ENCODE peak calls at places on chromosomes 1 and 21, in eight cellular contexts. One of them, this sample, is unnamed.

GRCh38 chr1:243473281-243474210 is 217.7 kb downstream of the SDCCAG8 start:
- DNase-seq in cardiac fibroblast: peak; percentile 34
- DNase-seq in GM10248: peak; percentile 23
- DNase-seq in H1: no peak
- DNase-seq in tibial nerve: no peak
- DNase-seq in lower leg skin: no peak
- DNase-seq in CD8-positive, alpha-beta T cell: no peak
- DNase-seq in suprapubic skin: no peak
- DNase-seq in this sample: no peak

GRCh38 chr1:18120638-18121037 is 13.0 kb downstream of the IGSF21 start:
- DNase-seq in cardiac fibroblast: no peak
- DNase-seq in GM10248: no peak
- DNase-seq in H1: no peak
- DNase-seq in tibial nerve: no peak
- DNase-seq in lower leg skin: no peak
- DNase-seq in CD8-positive, alpha-beta T cell: no peak
- DNase-seq in suprapubic skin: no peak
- DNase-seq in this sample: no peak

GRCh38 chr1:164296172-164296571 is 262.8 kb upstream of the PBX1 start:
- DNase-seq in cardiac fibroblast: no peak
- DNase-seq in GM10248: no peak
- DNase-seq in H1: no peak
- DNase-seq in tibial nerve: no peak
- DNase-seq in lower leg skin: no peak
- DNase-seq in CD8-positive, alpha-beta T cell: no peak
- DNase-seq in suprapubic skin: no peak
- DNase-seq in this sample: no peak

GRCh38 chr21:29378814-29379213 is 80.1 kb downstream of the BACH1 start:
- DNase-seq in cardiac fibroblast: peak; percentile 9
- DNase-seq in GM10248: no peak
- DNase-seq in H1: no peak
- DNase-seq in tibial nerve: no peak
- DNase-seq in lower leg skin: no peak
- DNase-seq in CD8-positive, alpha-beta T cell: no peak
- DNase-seq in suprapubic skin: no peak
- DNase-seq in this sample: no peak

GRCh38 chr21:32303385-32303784 is 4.7 kb downstream of the MRAP start:
- DNase-seq in cardiac fibroblast: no peak
- DNase-seq in GM10248: no peak
- DNase-seq in H1: no peak
- DNase-seq in tibial nerve: no peak
- DNase-seq in lower leg skin: no peak
- DNase-seq in CD8-positive, alpha-beta T cell: no peak
- DNase-seq in suprapubic skin: peak; percentile 21
- DNase-seq in this sample: no peak

GRCh38 chr1:236733654-236734053 is 47.4 kb downstream of the ACTN2 start:
- DNase-seq in cardiac fibroblast: no peak
- DNase-seq in GM10248: no peak
- DNase-seq in H1: no peak
- DNase-seq in tibial nerve: no peak
- DNase-seq in lower leg skin: no peak
- DNase-seq in CD8-positive, alpha-beta T cell: no peak
- DNase-seq in suprapubic skin: no peak
- DNase-seq in this sample: no peak

GRCh38 chr1:157367091-157367739 is 185.1 kb downstream of the FCRL5 start:
- DNase-seq in cardiac fibroblast: no peak
- DNase-seq in GM10248: no peak
- DNase-seq in H1: no peak
- DNase-seq in tibial nerve: no peak
- DNase-seq in lower leg skin: no peak
- DNase-seq in CD8-positive, alpha-beta T cell: no peak
- DNase-seq in suprapubic skin: no peak
- DNase-seq in this sample: no peak

GRCh38 chr1:243732627-243733026 is 117.4 kb downstream of the AKT3 start:
- DNase-seq in cardiac fibroblast: no peak
- DNase-seq in GM10248: no peak
- DNase-seq in H1: no peak
- DNase-seq in tibial nerve: no peak
- DNase-seq in lower leg skin: no peak
- DNase-seq in CD8-positive, alpha-beta T cell: no peak
- DNase-seq in suprapubic skin: no peak
- DNase-seq in this sample: no peak

GRCh38 chr1:18812540-18812939 is 46.9 kb downstream of the TAS1R2 start:
- DNase-seq in cardiac fibroblast: no peak
- DNase-seq in GM10248: no peak
- DNase-seq in H1: no peak
- DNase-seq in tibial nerve: no peak
- DNase-seq in lower leg skin: no peak
- DNase-seq in CD8-positive, alpha-beta T cell: no peak
- DNase-seq in suprapubic skin: no peak
- DNase-seq in this sample: no peak

GRCh38 chr1:186634511-186634910 is 45.7 kb downstream of the PTGS2 start:
- DNase-seq in cardiac fibroblast: no peak
- DNase-seq in GM10248: no peak
- DNase-seq in H1: no peak
- DNase-seq in tibial nerve: no peak
- DNase-seq in lower leg skin: no peak
- DNase-seq in CD8-positive, alpha-beta T cell: no peak
- DNase-seq in suprapubic skin: no peak
- DNase-seq in this sample: no peak

GRCh38 chr1:155069551-155070391 is 6.2 kb downstream of the EFNA4 start:
- DNase-seq in cardiac fibroblast: no peak
- DNase-seq in GM10248: no peak
- DNase-seq in H1: no peak
- DNase-seq in tibial nerve: no peak
- DNase-seq in lower leg skin: no peak
- DNase-seq in CD8-positive, alpha-beta T cell: no peak
- DNase-seq in suprapubic skin: no peak
- DNase-seq in this sample: no peak

GRCh38 chr1:97996880-97997279 is 76.0 kb upstream of the DPYD start:
- DNase-seq in cardiac fibroblast: no peak
- DNase-seq in GM10248: no peak
- DNase-seq in H1: no peak
- DNase-seq in tibial nerve: no peak
- DNase-seq in lower leg skin: no peak
- DNase-seq in CD8-positive, alpha-beta T cell: no peak
- DNase-seq in suprapubic skin: no peak
- DNase-seq in this sample: no peak

GRCh38 chr1:225811622-225812487 is 1.9 kb downstream of the EPHX1 start:
- DNase-seq in cardiac fibroblast: peak; percentile 48
- DNase-seq in GM10248: no peak
- DNase-seq in H1: no peak
- DNase-seq in tibial nerve: no peak
- DNase-seq in lower leg skin: peak; percentile 84
- DNase-seq in CD8-positive, alpha-beta T cell: no peak
- DNase-seq in suprapubic skin: no peak
- DNase-seq in this sample: no peak

GRCh38 chr21:45612096-45613019 is 31.2 kb upstream of the PCBP3 start:
- DNase-seq in cardiac fibroblast: peak; percentile 83
- DNase-seq in GM10248: no peak
- DNase-seq in H1: no peak
- DNase-seq in tibial nerve: no peak
- DNase-seq in lower leg skin: peak; percentile 74
- DNase-seq in CD8-positive, alpha-beta T cell: no peak
- DNase-seq in suprapubic skin: peak; percentile 61
- DNase-seq in this sample: peak; percentile 18

GRCh38 chr1:71561729-71562128 is 480.9 kb upstream of the ZRANB2 start:
- DNase-seq in cardiac fibroblast: peak; percentile 77
- DNase-seq in GM10248: no peak
- DNase-seq in H1: no peak
- DNase-seq in tibial nerve: no peak
- DNase-seq in lower leg skin: no peak
- DNase-seq in CD8-positive, alpha-beta T cell: no peak
- DNase-seq in suprapubic skin: no peak
- DNase-seq in this sample: no peak

GRCh38 chr1:81809808-81810207 is 9.1 kb downstream of the ADGRL2 start:
- DNase-seq in cardiac fibroblast: no peak
- DNase-seq in GM10248: no peak
- DNase-seq in H1: no peak
- DNase-seq in tibial nerve: no peak
- DNase-seq in lower leg skin: no peak
- DNase-seq in CD8-positive, alpha-beta T cell: no peak
- DNase-seq in suprapubic skin: no peak
- DNase-seq in this sample: no peak

GRCh38 chr1:4702927-4703326 is 48.5 kb downstream of the AJAP1 start:
- DNase-seq in cardiac fibroblast: peak; percentile 1
- DNase-seq in GM10248: no peak
- DNase-seq in H1: no peak
- DNase-seq in tibial nerve: no peak
- DNase-seq in lower leg skin: no peak
- DNase-seq in CD8-positive, alpha-beta T cell: no peak
- DNase-seq in suprapubic skin: no peak
- DNase-seq in this sample: no peak

GRCh38 chr1:236425031-236425663 is 31.1 kb downstream of the EDARADD start:
- DNase-seq in cardiac fibroblast: no peak
- DNase-seq in GM10248: peak; percentile 85
- DNase-seq in H1: no peak
- DNase-seq in tibial nerve: no peak
- DNase-seq in lower leg skin: peak; percentile 78
- DNase-seq in CD8-positive, alpha-beta T cell: no peak
- DNase-seq in suprapubic skin: no peak
- DNase-seq in this sample: no peak

GRCh38 chr21:39932335-39932734 is 65.1 kb downstream of the PCP4 start:
- DNase-seq in cardiac fibroblast: no peak
- DNase-seq in GM10248: no peak
- DNase-seq in H1: no peak
- DNase-seq in tibial nerve: no peak
- DNase-seq in lower leg skin: no peak
- DNase-seq in CD8-positive, alpha-beta T cell: no peak
- DNase-seq in suprapubic skin: no peak
- DNase-seq in this sample: no peak
- TF ChIP-seq CTCF in cardiac fibroblast: no peak
- TF ChIP-seq CTCF in GM10248: no peak
- TF ChIP-seq CTCF in H1: no peak
- TF ChIP-seq CTCF in tibial nerve: no peak
- TF ChIP-seq CTCF in lower leg skin: no peak
- TF ChIP-seq CTCF in CD8-positive, alpha-beta T cell: no peak
- TF ChIP-seq CTCF in suprapubic skin: no peak
- TF ChIP-seq CTCF in this sample: no peak

DNA sequence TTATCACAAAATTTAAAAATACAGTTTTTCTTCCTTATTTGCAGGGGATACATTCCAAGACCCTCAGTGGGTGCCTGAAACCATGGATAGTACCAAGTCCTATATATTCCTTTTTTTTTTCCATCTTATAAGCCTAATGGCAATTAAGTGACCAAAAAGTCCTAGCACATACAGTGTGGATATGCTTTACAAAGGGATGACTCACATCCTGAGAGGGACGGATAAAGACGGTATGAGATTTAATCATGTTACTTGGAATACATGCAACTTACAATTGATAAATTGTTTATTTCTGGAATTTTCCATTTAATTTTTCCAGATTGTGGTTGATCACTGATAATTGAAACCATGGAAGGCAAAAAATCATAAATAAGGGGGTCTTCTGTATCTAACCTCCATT is 181.2 kb upstream of the BRINP3 start:
- DNase-seq in cardiac fibroblast: no peak
- DNase-seq in GM10248: no peak
- DNase-seq in H1: no peak
- DNase-seq in tibial nerve: no peak
- DNase-seq in lower leg skin: no peak
- DNase-seq in CD8-positive, alpha-beta T cell: no peak
- DNase-seq in suprapubic skin: no peak
- DNase-seq in this sample: no peak
- TF ChIP-seq CTCF in cardiac fibroblast: no peak
- TF ChIP-seq CTCF in GM10248: no peak
- TF ChIP-seq CTCF in H1: no peak
- TF ChIP-seq CTCF in tibial nerve: no peak
- TF ChIP-seq CTCF in lower leg skin: no peak
- TF ChIP-seq CTCF in CD8-positive, alpha-beta T cell: no peak
- TF ChIP-seq CTCF in suprapubic skin: no peak
- TF ChIP-seq CTCF in this sample: no peak

DNA sequence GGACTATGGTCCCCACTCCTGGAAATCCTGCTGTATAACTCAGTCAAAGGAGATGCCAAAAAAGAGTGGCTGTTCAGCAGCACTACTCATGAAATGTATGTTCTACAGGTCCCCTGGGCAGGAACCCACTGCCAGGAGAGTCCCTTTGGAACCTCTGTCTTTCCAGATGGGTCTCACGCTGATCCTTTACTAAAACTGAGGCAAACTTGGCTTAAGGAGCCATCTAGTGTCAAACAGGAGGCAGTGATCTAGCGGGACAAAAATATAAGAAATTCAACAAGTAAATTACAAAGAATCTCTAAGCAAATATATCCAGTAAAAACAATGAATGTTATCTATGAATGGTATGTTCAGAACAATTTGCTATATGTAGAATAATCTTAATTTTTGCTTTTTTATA is 80.5 kb upstream of the PRMT6 start:
- DNase-seq in cardiac fibroblast: peak; percentile 8
- DNase-seq in GM10248: no peak
- DNase-seq in H1: no peak
- DNase-seq in tibial nerve: no peak
- DNase-seq in lower leg skin: no peak
- DNase-seq in CD8-positive, alpha-beta T cell: no peak
- DNase-seq in suprapubic skin: no peak
- DNase-seq in this sample: no peak
- TF ChIP-seq CTCF in cardiac fibroblast: no peak
- TF ChIP-seq CTCF in GM10248: no peak
- TF ChIP-seq CTCF in H1: peak; percentile 59
- TF ChIP-seq CTCF in tibial nerve: no peak
- TF ChIP-seq CTCF in lower leg skin: no peak
- TF ChIP-seq CTCF in CD8-positive, alpha-beta T cell: no peak
- TF ChIP-seq CTCF in suprapubic skin: no peak
- TF ChIP-seq CTCF in this sample: no peak

GRCh38 chr1:117313555-117313954 is 53.7 kb upstream of the MAN1A2 start:
- DNase-seq in cardiac fibroblast: no peak
- DNase-seq in GM10248: no peak
- DNase-seq in H1: no peak
- DNase-seq in tibial nerve: no peak
- DNase-seq in lower leg skin: no peak
- DNase-seq in CD8-positive, alpha-beta T cell: no peak
- DNase-seq in suprapubic skin: no peak
- DNase-seq in this sample: no peak
- TF ChIP-seq CTCF in cardiac fibroblast: no peak
- TF ChIP-seq CTCF in GM10248: no peak
- TF ChIP-seq CTCF in H1: no peak
- TF ChIP-seq CTCF in tibial nerve: no peak
- TF ChIP-seq CTCF in lower leg skin: no peak
- TF ChIP-seq CTCF in CD8-positive, alpha-beta T cell: no peak
- TF ChIP-seq CTCF in suprapubic skin: no peak
- TF ChIP-seq CTCF in this sample: no peak

This sample was measured in omental fat pad.